ENCODE peak calls at places on chromosomes 4 and X, in six cellular contexts. H is astrocyte; A is T-helper 22 cell; L is activated naive CD8-positive, alpha-beta T cell treated with anti-CD3 and anti-CD28 coated beads for 36 hours; N is KG1; B is cardiac muscle cell. O is an unnamed sample.

GRCh38 chr4:68613752-68614151 is 37.6 kb upstream of the UGT2B17 start:
- DNase-seq in H (no peak), A (no peak), L (no peak), N (no peak), B (no peak), O (no peak)

GRCh38 chrX:153564047-153564606 is 34.8 kb downstream of the CCNQ start:
- DNase-seq in H (no peak), A (no peak), L (no peak), N (no peak), B (peak), O (no peak)

GRCh38 chrX:30620980-30621716 is 32.1 kb upstream of the GK start:
- DNase-seq in H (peak), A (no peak), L (no peak), N (no peak), B (peak), O (peak)

GRCh38 chrX:3026074-3026588 is 15.1 kb upstream of the ARSF start:
- DNase-seq in H (no peak), A (no peak), L (no peak), N (no peak), B (no peak), O (no peak)

GRCh38 chr4:141524116-141524515 is 112.3 kb upstream of the IL15 start:
- DNase-seq in H (peak), A (no peak), L (no peak), N (no peak), B (peak), O (no peak)

GRCh38 chrX:19040373-19040772 is 56.5 kb upstream of the PHKA2 start:
- DNase-seq in H (no peak), A (no peak), L (no peak), N (no peak), B (no peak), O (no peak)

GRCh38 chrX:71515039-71515398 is 17.9 kb upstream of the OGT start:
- DNase-seq in H (no peak), A (no peak), L (no peak), N (no peak), B (peak), O (no peak)

GRCh38 chr4:100894339-100894870 is 376.6 kb upstream of the EMCN start:
- DNase-seq in H (no peak), A (no peak), L (no peak), N (no peak), B (no peak), O (no peak)

GRCh38 chr4:177125656-177126055 is 184.0 kb upstream of the NEIL3 start:
- DNase-seq in H (no peak), A (no peak), L (no peak), N (no peak), B (peak), O (no peak)

GRCh38 chr4:165208741-165209388 is 1.5 kb downstream of the KLHL2 start:
- DNase-seq in H (peak), A (no peak), L (peak), N (no peak), B (peak), O (no peak)

GRCh38 chr4:90572996-90573395 is 445.8 kb downstream of the CCSER1 start:
- DNase-seq in H (no peak), A (no peak), L (no peak), N (no peak), B (no peak), O (no peak)

GRCh38 chr4:73866236-73866635 is 3.0 kb upstream of the CXCL1 start:
- DNase-seq in H (no peak), A (no peak), L (no peak), N (no peak), B (no peak), O (no peak)

GRCh38 chrX:110056419-110056818 is 53.5 kb downstream of the TMEM164 start:
- DNase-seq in H (no peak), A (no peak), L (no peak), N (no peak), B (no peak), O (no peak)

GRCh38 chrX:30308263-30309138 is 689 bp downstream of the NR0B1 start:
- DNase-seq in H (no peak), A (no peak), L (no peak), N (no peak), B (peak), O (no peak)

GRCh38 chrX:19897087-19897486 is 9.7 kb upstream of the SH3KBP1 start:
- DNase-seq in H (no peak), A (no peak), L (no peak), N (no peak), B (no peak), O (no peak)

GRCh38 chrX:107450823-107451509 is 1.5 kb downstream of the FRMPD3 start:
- DNase-seq in H (no peak), A (no peak), L (peak), N (no peak), B (no peak), O (no peak)

GRCh38 chrX:133670394-133670793 is 255.1 kb upstream of the GPC4 start:
- DNase-seq in H (peak), A (no peak), L (no peak), N (peak), B (peak), O (no peak)

GRCh38 chr4:158250321-158250720 is 40.0 kb downstream of the TMEM144 start:
- DNase-seq in H (no peak), A (no peak), L (no peak), N (no peak), B (no peak), O (no peak)

GRCh38 chrX:48937065-48937907 is 18.5 kb upstream of the PIM2 start:
- DNase-seq in H (peak), A (peak), L (peak), N (peak), B (peak), O (no peak)

GRCh38 chr4:15001248-15001824 is 945 bp upstream of the CPEB2 start:
- DNase-seq in H (peak), A (peak), L (peak), N (no peak), B (peak), O (peak)

GRCh38 chr4:40337081-40337480 is 1.9 kb downstream of the CHRNA9 start:
- DNase-seq in H (no peak), A (no peak), L (no peak), N (no peak), B (no peak), O (no peak)

GRCh38 chrX:125398959-125399440 is 79.3 kb downstream of the TEX13C start:
- DNase-seq in H (no peak), A (no peak), L (no peak), N (no peak), B (no peak), O (no peak)

GRCh38 chr4:92047209-92047877 is 256.4 kb upstream of the GRID2 start:
- DNase-seq in H (peak), A (no peak), L (no peak), N (no peak), B (peak), O (no peak)

GRCh38 chr4:189845145-189845846 is 95.4 kb upstream of the FRG1 start:
- DNase-seq in H (peak), A (no peak), L (no peak), N (no peak), B (no peak), O (no peak)

GRCh38 chrX:39928704-39929439 is 168.9 kb downstream of the BCOR start:
- DNase-seq in H (no peak), A (no peak), L (no peak), N (no peak), B (no peak), O (no peak)

GRCh38 chrX:39577206-39577605 is 520.6 kb downstream of the BCOR start:
- DNase-seq in H (peak), A (no peak), L (no peak), N (no peak), B (no peak), O (no peak)

GRCh38 chr4:153488006-153488718 is 22.0 kb downstream of the TMEM131L start:
- DNase-seq in H (peak), A (peak), L (peak), N (no peak), B (peak), O (no peak)

GRCh38 chr4:155924637-155925036 is 21.1 kb downstream of the TDO2 start:
- DNase-seq in H (no peak), A (no peak), L (no peak), N (no peak), B (no peak), O (no peak)

GRCh38 chr4:27154706-27155105 is 294.1 kb downstream of the STIM2 start:
- DNase-seq in H (peak), A (no peak), L (no peak), N (peak), B (peak), O (no peak)

GRCh38 chrX:112766774-112767173 is 73.9 kb downstream of the AMOT start:
- DNase-seq in H (no peak), A (no peak), L (no peak), N (no peak), B (no peak), O (no peak)

GRCh38 chr4:54473077-54473545 is 184.6 kb upstream of the KIT start:
- DNase-seq in H (no peak), A (no peak), L (no peak), N (no peak), B (no peak), O (no peak)

GRCh38 chr4:179292443-179292842 is 1850.2 kb upstream of the AGA start:
- DNase-seq in H (no peak), A (no peak), L (no peak), N (no peak), B (no peak), O (no peak)

GRCh38 chrX:100083146-100083715 is 326.8 kb downstream of the PCDH19 start:
- DNase-seq in H (no peak), A (no peak), L (no peak), N (no peak), B (no peak), O (no peak)

GRCh38 chr4:1730532-1731135 is 9.3 kb downstream of the TACC3 start:
- DNase-seq in H (no peak), A (no peak), L (no peak), N (no peak), B (no peak), O (no peak)